ENCODE peak calls at places on chromosome 21, in eight cellular contexts. U, T, Z, W, D, H, L and M are unnamed samples.

GRCh38 chr21:36759348-36760083 is 60.6 kb downstream of the SIM2 start:
- DNase-seq in T (no peak), L (no peak), Z (no peak), H (no peak), U (no peak), D (no peak), W (no peak), M (no peak)

GRCh38 chr21:43299441-43300277 is 127.3 kb downstream of the SIK1 start:
- DNase-seq in W (no peak), U (no peak), H (peak; percentile 17), D (no peak), Z (no peak), L (no peak), T (no peak), M (no peak)

GRCh38 chr21:38773108-38774061 is 32.3 kb upstream of the ETS2 start:
- DNase-seq in U (no peak), D (peak; percentile 92), W (peak; percentile 98), Z (peak; percentile 97), T (peak; percentile 94), H (no peak), L (peak; percentile 91), M (peak; percentile 95)

GRCh38 chr21:31310750-31311149 is 33.3 kb downstream of the TIAM1 start:
- DNase-seq in T (no peak), U (no peak), D (no peak), L (no peak), Z (no peak), W (peak; percentile 96), H (no peak), M (no peak)

GRCh38 chr21:42691901-42692559 is 38.6 kb downstream of the PDE9A start:
- DNase-seq in T (no peak), D (no peak), U (no peak), L (no peak), Z (no peak), W (no peak), H (no peak), M (no peak)

GRCh38 chr21:31696424-31696823 is 35.5 kb downstream of the SCAF4 start:
- DNase-seq in H (no peak), L (no peak), W (no peak), T (no peak), U (no peak), D (no peak), Z (no peak), M (no peak)

GRCh38 chr21:27505516-27505915 is 538.6 kb upstream of the ADAMTS5 start:
- DNase-seq in D (peak; percentile 65), H (no peak), Z (peak; percentile 73), U (no peak), T (peak; percentile 70), L (no peak), W (no peak), M (peak; percentile 80)

GRCh38 chr21:20661745-20662470 is 336.3 kb upstream of the NCAM2 start:
- DNase-seq in H (no peak), W (no peak), L (no peak), U (no peak), Z (no peak), T (no peak), D (no peak), M (no peak)

GRCh38 chr21:39518055-39518844 is 66.5 kb downstream of the SH3BGR start:
- DNase-seq in H (no peak), Z (peak; percentile 16), T (peak; percentile 4), L (peak; percentile 47), U (peak; percentile 13), W (peak; percentile 57), D (peak; percentile 57), M (peak; percentile 25)

DNA sequence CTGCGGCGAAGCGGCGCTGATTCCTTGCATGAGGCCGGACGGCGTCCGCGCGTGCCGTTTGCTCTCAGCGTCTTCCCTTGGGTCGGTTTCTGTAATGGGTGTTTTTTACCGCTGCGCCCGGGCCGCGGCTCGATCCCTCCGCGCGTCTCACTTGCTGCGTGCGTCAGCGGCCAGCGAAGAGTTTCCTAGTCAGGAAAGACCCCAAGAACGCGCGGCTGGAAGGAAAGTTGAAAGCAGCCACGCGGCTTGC is 159.9 kb downstream of the RUNX1 start:
- DNase-seq in Z (no peak), L (peak; percentile 69), U (no peak), H (peak; percentile 65), D (peak; percentile 81), T (no peak), W (peak; percentile 46), M (no peak)
- H3K4me3 ChIP-seq in Z (peak overlapping the region; percentile 64), L (peak overlapping the region; percentile 89), U (peak overlapping the region; percentile 72), H (peak overlapping the region; percentile 72), D (peak overlapping the region; percentile 70), T (peak overlapping the region; percentile 57), W (peak overlapping the region; percentile 73), M (peak overlapping the region; percentile 62)

GRCh38 chr21:35066824-35067223 is 17.7 kb upstream of the RUNX1 start:
- DNase-seq in U (no peak), Z (no peak), T (no peak), L (no peak), W (no peak), D (no peak), H (no peak), M (no peak)
- TF ChIP-seq CTCF in U (no peak), Z (no peak), T (no peak), L (no peak), W (no peak), D (no peak), H (no peak), M (no peak)

GRCh38 chr21:26171310-26172100 is 935 bp upstream of the APP start:
- DNase-seq in T (no peak), Z (no peak), D (no peak), U (no peak), W (no peak), H (no peak), L (no peak), M (no peak)

GRCh38 chr21:26167593-26167992 is 3.0 kb downstream of the APP start:
- DNase-seq in Z (no peak), U (no peak), H (no peak), W (no peak), T (no peak), L (peak; percentile 46), D (no peak), M (no peak)

GRCh38 chr21:26169611-26170470 is 729 bp downstream of the APP start:
- DNase-seq in W (no peak), T (no peak), U (no peak), L (peak; percentile 59), D (peak; percentile 70), H (peak; percentile 66), Z (no peak), M (no peak)

GRCh38 chr21:26170471-26171309 is at the start of gene APP:
- DNase-seq in T (no peak), Z (no peak), H (peak; percentile 89), D (peak; percentile 81), L (peak; percentile 73), U (peak; percentile 84), W (no peak), M (no peak)

DNA sequence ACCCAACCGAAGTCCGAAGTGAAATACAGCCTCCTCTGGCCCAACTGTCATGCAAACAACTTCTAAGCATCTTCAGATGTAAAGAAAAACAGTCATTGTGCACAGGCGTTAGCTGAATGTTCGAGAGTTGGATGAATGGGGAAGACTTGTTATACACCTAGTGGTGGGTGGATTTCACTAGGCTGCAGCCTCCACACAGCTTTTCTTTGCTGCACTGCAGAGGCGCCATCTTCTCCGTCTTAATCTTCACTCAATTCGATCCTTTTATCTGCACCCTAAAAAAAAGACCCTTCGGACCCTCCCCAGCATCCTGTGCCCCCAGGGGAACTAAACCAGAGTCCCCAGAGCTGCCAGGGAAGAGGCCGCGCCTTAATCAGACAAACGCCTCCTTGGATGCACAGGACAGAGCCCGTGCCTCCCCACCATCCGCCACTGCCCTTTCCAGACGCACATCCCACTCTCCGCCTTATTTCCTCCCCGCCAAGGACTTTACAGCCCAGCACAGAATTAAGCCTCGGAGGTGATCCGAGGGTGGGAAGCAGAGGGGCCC is 1.4 kb downstream of the APP start:
- DNase-seq in W (no peak), Z (no peak), T (no peak), L (peak; percentile 76), D (peak; percentile 79), U (peak; percentile 9), H (peak; percentile 35), M (no peak)
- H3K4me3 ChIP-seq in W (peak overlapping the region; percentile 87), Z (peak overlapping the region; percentile 96), T (peak overlapping the region; percentile 66), L (peak overlapping the region; percentile 91), D (peak overlapping the region; percentile 93), U (peak overlapping the region; percentile 85), H (peak overlapping the region; percentile 84), M (peak overlapping the region; percentile 90)

GRCh38 chr21:44800971-44801467 is 601 bp downstream of the UBE2G2 start:
- DNase-seq in U (no peak), L (peak; percentile 39), Z (no peak), D (peak; percentile 31), W (peak; percentile 48), T (no peak), H (no peak), M (no peak)
- TF ChIP-seq CTCF in U (peak; percentile 69), L (no peak), Z (peak; percentile 27), D (peak; percentile 37), W (peak; percentile 57), T (peak; percentile 26), H (peak; percentile 41), M (peak; percentile 45)

GRCh38 chr21:16156841-16157240 is 427.1 kb downstream of the USP25 start:
- DNase-seq in W (no peak), U (no peak), T (no peak), D (no peak), L (no peak), H (no peak), Z (no peak), M (no peak)

GRCh38 chr21:16162953-16163352 is 433.2 kb downstream of the USP25 start:
- DNase-seq in U (no peak), T (no peak), D (no peak), L (no peak), H (no peak), Z (no peak), W (peak; percentile 64), M (no peak)

GRCh38 chr21:16159213-16159970 is 429.6 kb downstream of the USP25 start:
- DNase-seq in T (no peak), U (no peak), Z (peak; percentile 6), D (no peak), L (no peak), W (peak; percentile 46), H (no peak), M (no peak)

GRCh38 chr21:16154961-16155360 is 425.2 kb downstream of the USP25 start:
- DNase-seq in T (no peak), H (no peak), U (no peak), W (no peak), D (no peak), Z (no peak), L (no peak), M (no peak)

DNA sequence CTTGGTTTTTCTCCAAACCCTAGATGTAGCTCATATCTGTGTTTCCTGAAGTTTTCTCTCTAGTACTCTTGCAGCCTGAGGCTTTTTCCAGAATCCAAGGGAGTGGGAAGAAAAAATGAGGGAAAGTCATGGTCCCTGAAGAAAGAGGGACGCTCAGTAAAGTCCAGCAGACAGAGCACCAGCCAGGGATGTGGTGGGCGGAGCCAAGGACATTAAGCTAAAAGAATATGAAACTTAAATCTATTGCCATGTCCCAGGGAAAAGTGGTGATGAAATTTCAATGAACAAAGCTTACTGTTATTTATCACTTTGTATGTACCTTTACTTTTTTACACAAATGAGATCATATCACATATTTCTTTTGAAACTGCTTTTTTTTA is 430.2 kb downstream of the USP25 start:
- DNase-seq in U (no peak), L (no peak), T (no peak), W (no peak), Z (no peak), D (no peak), H (no peak), M (no peak)
- H3K4me3 ChIP-seq in U (no peak overlapping the region), L (no peak overlapping the region), T (no peak overlapping the region), W (no peak overlapping the region), Z (no peak overlapping the region), D (no peak overlapping the region), H (no peak overlapping the region), M (no peak overlapping the region)